ENCODE peak calls at places on chromosomes 13 and 19, in five cellular contexts. T, F, V, A and R are unnamed samples. For H3K27me3, the result is how much of the 10 kb centered on the place peaks cover.

GRCh38 chr13:27599845-27600553 is 20.3 kb downstream of the LNX2 start:
- DNase-seq in V (no peak), F (no peak), A (no peak), T (no peak), R (no peak)

GRCh38 chr19:48683349-48683748 is 10.5 kb upstream of the NTN5 start:
- DNase-seq in F (no peak), T (no peak), V (no peak), A (no peak), R (peak)

GRCh38 chr19:6976197-6976596 is 45.0 kb downstream of the MBD3L2B start:
- DNase-seq in A (no peak), F (no peak), V (no peak), T (no peak), R (no peak)

GRCh38 chr13:20636079-20636478 is 67.4 kb upstream of the IL17D start:
- DNase-seq in V (no peak), A (no peak), F (no peak), T (no peak), R (no peak)

GRCh38 chr13:51724721-51725120 is 79.2 kb downstream of the DHRS12 start:
- DNase-seq in T (no peak), V (no peak), A (no peak), F (no peak), R (no peak)

GRCh38 chr19:6020166-6020967 is 42.4 kb upstream of the RANBP3 start:
- DNase-seq in V (no peak), T (no peak), A (no peak), F (no peak), R (no peak)

GRCh38 chr13:93875527-93875926 is 604.0 kb downstream of the DCT start:
- DNase-seq in T (peak), F (no peak), V (no peak), A (no peak), R (no peak)

GRCh38 chr13:29884671-29885424 is 34.4 kb upstream of the UBL3 start:
- DNase-seq in V (no peak), A (no peak), T (no peak), F (peak), R (no peak)

GRCh38 chr13:94780421-94780820 is 68.1 kb upstream of the SOX21 start:
- DNase-seq in F (no peak), A (no peak), V (no peak), T (no peak), R (no peak)

GRCh38 chr13:95492044-95492801 is 60.3 kb upstream of the CLDN10 start:
- DNase-seq in A (no peak), V (no peak), F (peak), T (no peak), R (peak)

GRCh38 chr13:105971312-105971711 is 564.1 kb downstream of the EFNB2 start:
- DNase-seq in T (no peak), A (no peak), F (peak), V (no peak), R (no peak)

GRCh38 chr13:95745289-95745688 is 68.3 kb downstream of the DNAJC3 start:
- DNase-seq in V (no peak), F (peak), T (no peak), A (no peak), R (no peak)

GRCh38 chr13:100597253-100597652 is 8.7 kb upstream of the GGACT start:
- DNase-seq in V (no peak), T (no peak), F (no peak), A (no peak), R (no peak)

GRCh38 chr13:91240341-91240740 is 107.1 kb upstream of the MIR17HG start:
- DNase-seq in A (no peak), T (no peak), F (no peak), V (no peak), R (no peak)

GRCh38 chr13:27534976-27535370 is 84.6 kb upstream of the MTIF3 start:
- DNase-seq in V (no peak), T (no peak), A (no peak), F (no peak), R (no peak)

GRCh38 chr19:49556412-49557398 is 23.7 kb downstream of the NOSIP start:
- DNase-seq in A (no peak), V (no peak), T (no peak), F (peak), R (no peak)

GRCh38 chr13:110396476-110396875 is 89.4 kb downstream of the COL4A2 start:
- DNase-seq in A (no peak), V (no peak), F (no peak), T (no peak), R (no peak)
- H3K27ac ChIP-seq in A (peak), V (no peak), F (no peak), T (peak), R (peak)

GRCh38 chr19:54586397-54586796 is 7.0 kb upstream of the LILRA1 start:
- DNase-seq in T (no peak), F (no peak), V (no peak), A (no peak), R (no peak)

GRCh38 chr19:54587026-54587425 is 6.4 kb upstream of the LILRA1 start:
- DNase-seq in T (no peak), V (no peak), A (no peak), F (no peak), R (no peak)
- H3K27me3 ChIP-seq in T (under half), V (under half), A (under half), F (under half), R (under half)

DNA sequence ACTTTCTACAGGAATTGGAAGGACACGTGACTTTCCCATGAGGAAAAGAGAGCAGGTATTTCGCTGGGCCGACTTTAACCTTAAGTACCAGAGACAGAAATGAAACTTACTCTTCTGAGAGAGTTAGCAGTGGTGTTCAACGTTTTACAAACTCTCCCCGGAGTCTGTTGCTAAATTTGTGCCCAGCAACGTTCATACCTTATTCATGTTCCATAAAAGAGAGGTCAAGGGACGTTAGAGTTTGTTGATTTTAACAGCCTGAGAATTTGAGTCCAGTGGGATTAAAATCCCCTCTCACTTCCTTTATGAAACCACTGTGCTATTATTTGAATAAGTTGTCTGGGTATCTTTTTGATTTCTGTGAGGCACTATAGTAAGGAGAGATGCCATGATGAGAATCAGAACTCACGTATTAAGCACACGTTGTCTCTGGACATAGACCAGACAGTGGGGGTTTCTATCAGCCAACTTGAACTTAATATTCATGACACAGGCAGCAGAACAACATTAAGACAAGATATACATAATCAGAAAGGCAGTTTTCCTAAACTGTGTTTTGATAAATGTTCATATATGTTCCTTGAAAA is 33.4 kb downstream of the SPRY2 start:
- DNase-seq in F (no peak), A (no peak), T (no peak), V (no peak), R (no peak)
- H3K27ac ChIP-seq in F (no peak), A (peak), T (no peak), V (no peak), R (peak)

DNA sequence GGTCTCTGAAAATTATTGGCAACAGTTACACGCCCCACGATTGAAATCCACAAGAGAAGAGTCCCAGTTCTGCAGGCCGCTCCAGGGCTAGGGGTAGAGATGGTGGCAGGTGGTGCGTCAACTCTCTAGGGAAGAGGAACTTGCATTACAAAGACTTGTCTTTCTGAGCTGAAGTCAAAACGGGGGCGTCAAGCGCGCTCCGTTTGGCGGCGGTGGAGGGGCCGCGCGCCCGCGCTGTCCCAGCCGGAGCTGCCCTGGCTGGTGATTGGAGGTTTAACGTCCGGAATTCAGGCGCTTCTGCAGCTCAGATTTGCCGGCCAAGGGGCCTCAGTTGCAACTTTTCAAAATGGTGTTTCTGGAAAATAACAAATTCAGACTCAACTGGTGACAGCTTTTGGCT is 38.9 kb downstream of the SOX1 start:
- DNase-seq in T (no peak), A (no peak), V (peak), F (peak), R (no peak)
- H3K27me3 ChIP-seq in T (under half), A (under half), V (half or more), F (half or more), R (under half)

DNA sequence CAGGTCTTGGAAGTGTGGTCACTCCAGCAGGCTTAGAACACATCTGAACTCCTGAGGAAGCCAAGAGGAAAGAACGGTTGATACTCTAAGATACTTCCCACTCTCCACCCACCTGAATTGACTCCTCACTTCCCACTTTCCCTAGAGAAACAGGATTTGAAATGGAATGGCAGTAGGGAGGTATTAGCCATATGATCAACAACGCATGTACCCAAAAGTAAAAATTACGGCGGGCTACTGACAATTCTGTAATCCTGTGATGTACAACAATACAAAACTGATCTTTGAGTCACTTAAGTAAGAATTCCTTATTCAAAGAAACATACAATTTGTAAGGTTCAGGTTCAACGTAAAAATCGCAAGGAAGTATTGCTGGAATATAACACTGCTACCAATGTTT is 3.2 kb downstream of the SPRY2 start:
- DNase-seq in T (no peak), A (no peak), F (no peak), V (no peak), R (no peak)
- H3K27ac ChIP-seq in T (no peak), A (peak), F (no peak), V (no peak), R (peak)

GRCh38 chr13:33016414-33017409 is at the start of gene KL:
- DNase-seq in A (peak), F (peak), T (no peak), V (no peak), R (no peak)

GRCh38 chr13:33015275-33015674 is 948 bp upstream of the KL start:
- DNase-seq in T (no peak), V (no peak), A (peak), F (no peak), R (no peak)

GRCh38 chr13:33018886-33019285 is 2.7 kb downstream of the KL start:
- DNase-seq in A (no peak), F (no peak), V (no peak), T (no peak), R (no peak)

GRCh38 chr13:33015791-33016323 is 366 bp upstream of the KL start:
- DNase-seq in V (no peak), F (peak), T (no peak), A (no peak), R (no peak)

GRCh38 chr13:33017410-33017929 is 1.2 kb downstream of the KL start:
- DNase-seq in F (peak), A (peak), T (no peak), V (no peak), R (peak)
- H3K27me3 ChIP-seq in F (half or more), A (under half), T (half or more), V (under half), R (under half)

GRCh38 chr19:44845612-44846454 is at the start of gene NECTIN2:
- DNase-seq in T (peak), F (peak), A (peak), V (peak), R (peak)
- H3K27ac ChIP-seq in T (peak), F (peak), A (peak), V (no peak), R (peak)